ENCODE peak calls at places on chromosomes 12 and 14, in eight cellular contexts. One of them, this sample, is unnamed.

GRCh38 chr12:112843272-112843671 is 51.7 kb downstream of the RPH3A start:
- DNase-seq in pancreas: no peak
- DNase-seq in PC-3: no peak
- DNase-seq in mucosa of descending colon: no peak
- DNase-seq in stimulated activated CD8-positive, alpha-beta memory T cell treated with anti-CD3 and anti-CD28 coated beads, Interleukin-7, amount 100 ng/mL, for 48 hours: no peak
- DNase-seq in NCI-H510A treated with DMSO at 0.1 percent for 48 hours: peak
- DNase-seq in neural progenitor cell: no peak
- DNase-seq in LNCaP clone FGC: no peak
- DNase-seq in this sample: no peak

GRCh38 chr12:89236237-89236636 is 116.1 kb downstream of the DUSP6 start:
- DNase-seq in pancreas: no peak
- DNase-seq in PC-3: peak
- DNase-seq in mucosa of descending colon: no peak
- DNase-seq in stimulated activated CD8-positive, alpha-beta memory T cell treated with anti-CD3 and anti-CD28 coated beads, Interleukin-7, amount 100 ng/mL, for 48 hours: no peak
- DNase-seq in NCI-H510A treated with DMSO at 0.1 percent for 48 hours: no peak
- DNase-seq in neural progenitor cell: no peak
- DNase-seq in LNCaP clone FGC: no peak
- DNase-seq in this sample: no peak

GRCh38 chr12:129871991-129872969 is 31.5 kb downstream of the TMEM132D start:
- DNase-seq in pancreas: no peak
- DNase-seq in PC-3: no peak
- DNase-seq in mucosa of descending colon: no peak
- DNase-seq in stimulated activated CD8-positive, alpha-beta memory T cell treated with anti-CD3 and anti-CD28 coated beads, Interleukin-7, amount 100 ng/mL, for 48 hours: no peak
- DNase-seq in NCI-H510A treated with DMSO at 0.1 percent for 48 hours: peak
- DNase-seq in neural progenitor cell: peak
- DNase-seq in LNCaP clone FGC: no peak
- DNase-seq in this sample: no peak

GRCh38 chr14:21523203-21523602 is 2.9 kb downstream of the SALL2 start:
- DNase-seq in pancreas: no peak
- DNase-seq in PC-3: no peak
- DNase-seq in mucosa of descending colon: no peak
- DNase-seq in stimulated activated CD8-positive, alpha-beta memory T cell treated with anti-CD3 and anti-CD28 coated beads, Interleukin-7, amount 100 ng/mL, for 48 hours: no peak
- DNase-seq in NCI-H510A treated with DMSO at 0.1 percent for 48 hours: no peak
- DNase-seq in neural progenitor cell: no peak
- DNase-seq in LNCaP clone FGC: no peak
- DNase-seq in this sample: no peak

GRCh38 chr12:76008438-76008837 is 23.1 kb downstream of the PHLDA1 start:
- DNase-seq in pancreas: no peak
- DNase-seq in PC-3: no peak
- DNase-seq in mucosa of descending colon: no peak
- DNase-seq in stimulated activated CD8-positive, alpha-beta memory T cell treated with anti-CD3 and anti-CD28 coated beads, Interleukin-7, amount 100 ng/mL, for 48 hours: no peak
- DNase-seq in NCI-H510A treated with DMSO at 0.1 percent for 48 hours: no peak
- DNase-seq in neural progenitor cell: no peak
- DNase-seq in LNCaP clone FGC: no peak
- DNase-seq in this sample: no peak

GRCh38 chr14:38951451-38951850 is 151.6 kb downstream of the SEC23A start:
- DNase-seq in pancreas: no peak
- DNase-seq in PC-3: no peak
- DNase-seq in mucosa of descending colon: no peak
- DNase-seq in stimulated activated CD8-positive, alpha-beta memory T cell treated with anti-CD3 and anti-CD28 coated beads, Interleukin-7, amount 100 ng/mL, for 48 hours: no peak
- DNase-seq in NCI-H510A treated with DMSO at 0.1 percent for 48 hours: no peak
- DNase-seq in neural progenitor cell: no peak
- DNase-seq in LNCaP clone FGC: no peak
- DNase-seq in this sample: no peak

GRCh38 chr12:123516221-123516780 is 17.2 kb downstream of the RILPL1 start:
- DNase-seq in pancreas: no peak
- DNase-seq in PC-3: no peak
- DNase-seq in mucosa of descending colon: no peak
- DNase-seq in stimulated activated CD8-positive, alpha-beta memory T cell treated with anti-CD3 and anti-CD28 coated beads, Interleukin-7, amount 100 ng/mL, for 48 hours: no peak
- DNase-seq in NCI-H510A treated with DMSO at 0.1 percent for 48 hours: no peak
- DNase-seq in neural progenitor cell: peak
- DNase-seq in LNCaP clone FGC: no peak
- DNase-seq in this sample: no peak

GRCh38 chr12:55172686-55173085 is 46.5 kb downstream of the OR9K2 start:
- DNase-seq in pancreas: no peak
- DNase-seq in PC-3: no peak
- DNase-seq in mucosa of descending colon: no peak
- DNase-seq in stimulated activated CD8-positive, alpha-beta memory T cell treated with anti-CD3 and anti-CD28 coated beads, Interleukin-7, amount 100 ng/mL, for 48 hours: no peak
- DNase-seq in NCI-H510A treated with DMSO at 0.1 percent for 48 hours: no peak
- DNase-seq in neural progenitor cell: no peak
- DNase-seq in LNCaP clone FGC: no peak
- DNase-seq in this sample: no peak

GRCh38 chr12:6915023-6915788 is 826 bp downstream of the ENO2 start:
- DNase-seq in pancreas: no peak
- DNase-seq in PC-3: no peak
- DNase-seq in mucosa of descending colon: peak
- DNase-seq in stimulated activated CD8-positive, alpha-beta memory T cell treated with anti-CD3 and anti-CD28 coated beads, Interleukin-7, amount 100 ng/mL, for 48 hours: no peak
- DNase-seq in NCI-H510A treated with DMSO at 0.1 percent for 48 hours: no peak
- DNase-seq in neural progenitor cell: peak
- DNase-seq in LNCaP clone FGC: no peak
- DNase-seq in this sample: no peak

GRCh38 chr12:113425960-113426453 is 3.8 kb downstream of the SDSL start:
- DNase-seq in pancreas: no peak
- DNase-seq in PC-3: no peak
- DNase-seq in mucosa of descending colon: no peak
- DNase-seq in stimulated activated CD8-positive, alpha-beta memory T cell treated with anti-CD3 and anti-CD28 coated beads, Interleukin-7, amount 100 ng/mL, for 48 hours: no peak
- DNase-seq in NCI-H510A treated with DMSO at 0.1 percent for 48 hours: no peak
- DNase-seq in neural progenitor cell: peak
- DNase-seq in LNCaP clone FGC: no peak
- DNase-seq in this sample: no peak

GRCh38 chr14:87691482-87691881 is 301.5 kb downstream of the GALC start:
- DNase-seq in pancreas: no peak
- DNase-seq in PC-3: no peak
- DNase-seq in mucosa of descending colon: no peak
- DNase-seq in stimulated activated CD8-positive, alpha-beta memory T cell treated with anti-CD3 and anti-CD28 coated beads, Interleukin-7, amount 100 ng/mL, for 48 hours: no peak
- DNase-seq in NCI-H510A treated with DMSO at 0.1 percent for 48 hours: peak
- DNase-seq in neural progenitor cell: no peak
- DNase-seq in LNCaP clone FGC: no peak
- DNase-seq in this sample: no peak

GRCh38 chr12:89695100-89695499 is 13.5 kb downstream of the ATP2B1 start:
- DNase-seq in pancreas: no peak
- DNase-seq in PC-3: no peak
- DNase-seq in mucosa of descending colon: no peak
- DNase-seq in stimulated activated CD8-positive, alpha-beta memory T cell treated with anti-CD3 and anti-CD28 coated beads, Interleukin-7, amount 100 ng/mL, for 48 hours: no peak
- DNase-seq in NCI-H510A treated with DMSO at 0.1 percent for 48 hours: no peak
- DNase-seq in neural progenitor cell: no peak
- DNase-seq in LNCaP clone FGC: no peak
- DNase-seq in this sample: no peak

GRCh38 chr14:75077794-75078193 is 8.4 kb downstream of the ZC2HC1C start:
- DNase-seq in pancreas: no peak
- DNase-seq in PC-3: no peak
- DNase-seq in mucosa of descending colon: no peak
- DNase-seq in stimulated activated CD8-positive, alpha-beta memory T cell treated with anti-CD3 and anti-CD28 coated beads, Interleukin-7, amount 100 ng/mL, for 48 hours: no peak
- DNase-seq in NCI-H510A treated with DMSO at 0.1 percent for 48 hours: no peak
- DNase-seq in neural progenitor cell: no peak
- DNase-seq in LNCaP clone FGC: no peak
- DNase-seq in this sample: no peak

GRCh38 chr14:61765225-61765943 is 3.2 kb downstream of the SNAPC1 start:
- DNase-seq in pancreas: no peak
- DNase-seq in PC-3: peak
- DNase-seq in mucosa of descending colon: no peak
- DNase-seq in stimulated activated CD8-positive, alpha-beta memory T cell treated with anti-CD3 and anti-CD28 coated beads, Interleukin-7, amount 100 ng/mL, for 48 hours: no peak
- DNase-seq in NCI-H510A treated with DMSO at 0.1 percent for 48 hours: no peak
- DNase-seq in neural progenitor cell: no peak
- DNase-seq in LNCaP clone FGC: no peak
- DNase-seq in this sample: no peak

GRCh38 chr14:96903444-96904023 is 106.4 kb downstream of the VRK1 start:
- DNase-seq in pancreas: no peak
- DNase-seq in PC-3: peak
- DNase-seq in mucosa of descending colon: no peak
- DNase-seq in stimulated activated CD8-positive, alpha-beta memory T cell treated with anti-CD3 and anti-CD28 coated beads, Interleukin-7, amount 100 ng/mL, for 48 hours: no peak
- DNase-seq in NCI-H510A treated with DMSO at 0.1 percent for 48 hours: no peak
- DNase-seq in neural progenitor cell: no peak
- DNase-seq in LNCaP clone FGC: no peak
- DNase-seq in this sample: no peak

GRCh38 chr12:2084553-2085296 is 31.9 kb downstream of the CACNA1C start:
- DNase-seq in pancreas: no peak
- DNase-seq in PC-3: peak
- DNase-seq in mucosa of descending colon: no peak
- DNase-seq in stimulated activated CD8-positive, alpha-beta memory T cell treated with anti-CD3 and anti-CD28 coated beads, Interleukin-7, amount 100 ng/mL, for 48 hours: no peak
- DNase-seq in NCI-H510A treated with DMSO at 0.1 percent for 48 hours: no peak
- DNase-seq in neural progenitor cell: no peak
- DNase-seq in LNCaP clone FGC: no peak
- DNase-seq in this sample: no peak

GRCh38 chr12:59075968-59076367 is 155.7 kb upstream of the LRIG3 start:
- DNase-seq in pancreas: no peak
- DNase-seq in PC-3: no peak
- DNase-seq in mucosa of descending colon: no peak
- DNase-seq in stimulated activated CD8-positive, alpha-beta memory T cell treated with anti-CD3 and anti-CD28 coated beads, Interleukin-7, amount 100 ng/mL, for 48 hours: no peak
- DNase-seq in NCI-H510A treated with DMSO at 0.1 percent for 48 hours: no peak
- DNase-seq in neural progenitor cell: no peak
- DNase-seq in LNCaP clone FGC: no peak
- DNase-seq in this sample: no peak

GRCh38 chr12:121578230-121579189 is 2.3 kb downstream of the KDM2B start:
- DNase-seq in pancreas: peak
- DNase-seq in PC-3: no peak
- DNase-seq in mucosa of descending colon: peak
- DNase-seq in stimulated activated CD8-positive, alpha-beta memory T cell treated with anti-CD3 and anti-CD28 coated beads, Interleukin-7, amount 100 ng/mL, for 48 hours: no peak
- DNase-seq in NCI-H510A treated with DMSO at 0.1 percent for 48 hours: no peak
- DNase-seq in neural progenitor cell: peak
- DNase-seq in LNCaP clone FGC: no peak
- DNase-seq in this sample: peak

GRCh38 chr14:50667491-50668007 is 557 bp downstream of the SAV1 start:
- DNase-seq in pancreas: peak
- DNase-seq in PC-3: peak
- DNase-seq in mucosa of descending colon: peak
- DNase-seq in stimulated activated CD8-positive, alpha-beta memory T cell treated with anti-CD3 and anti-CD28 coated beads, Interleukin-7, amount 100 ng/mL, for 48 hours: peak
- DNase-seq in NCI-H510A treated with DMSO at 0.1 percent for 48 hours: no peak
- DNase-seq in neural progenitor cell: no peak
- DNase-seq in LNCaP clone FGC: no peak
- DNase-seq in this sample: no peak

GRCh38 chr14:56555921-56556570 is 23.6 kb upstream of the TMEM260 start:
- DNase-seq in pancreas: no peak
- DNase-seq in PC-3: peak
- DNase-seq in mucosa of descending colon: no peak
- DNase-seq in stimulated activated CD8-positive, alpha-beta memory T cell treated with anti-CD3 and anti-CD28 coated beads, Interleukin-7, amount 100 ng/mL, for 48 hours: no peak
- DNase-seq in NCI-H510A treated with DMSO at 0.1 percent for 48 hours: peak
- DNase-seq in neural progenitor cell: peak
- DNase-seq in LNCaP clone FGC: peak
- DNase-seq in this sample: no peak

GRCh38 chr12:106978035-106978800 is 8.7 kb downstream of the MTERF2 start:
- DNase-seq in pancreas: no peak
- DNase-seq in PC-3: no peak
- DNase-seq in mucosa of descending colon: peak
- DNase-seq in stimulated activated CD8-positive, alpha-beta memory T cell treated with anti-CD3 and anti-CD28 coated beads, Interleukin-7, amount 100 ng/mL, for 48 hours: no peak
- DNase-seq in NCI-H510A treated with DMSO at 0.1 percent for 48 hours: no peak
- DNase-seq in neural progenitor cell: no peak
- DNase-seq in LNCaP clone FGC: peak
- DNase-seq in this sample: peak

GRCh38 chr12:80044694-80045046 is 54.7 kb upstream of the OTOGL start:
- DNase-seq in pancreas: no peak
- DNase-seq in PC-3: peak
- DNase-seq in mucosa of descending colon: no peak
- DNase-seq in stimulated activated CD8-positive, alpha-beta memory T cell treated with anti-CD3 and anti-CD28 coated beads, Interleukin-7, amount 100 ng/mL, for 48 hours: no peak
- DNase-seq in NCI-H510A treated with DMSO at 0.1 percent for 48 hours: no peak
- DNase-seq in neural progenitor cell: no peak
- DNase-seq in LNCaP clone FGC: no peak
- DNase-seq in this sample: no peak

GRCh38 chr12:132385375-132385774 is 56.0 kb upstream of the GALNT9 start:
- DNase-seq in pancreas: no peak
- DNase-seq in PC-3: no peak
- DNase-seq in mucosa of descending colon: no peak
- DNase-seq in stimulated activated CD8-positive, alpha-beta memory T cell treated with anti-CD3 and anti-CD28 coated beads, Interleukin-7, amount 100 ng/mL, for 48 hours: no peak
- DNase-seq in NCI-H510A treated with DMSO at 0.1 percent for 48 hours: no peak
- DNase-seq in neural progenitor cell: no peak
- DNase-seq in LNCaP clone FGC: no peak
- DNase-seq in this sample: no peak

This sample was measured in heart right ventricle.